ENCODE peak calls at places on chromosomes 6 and 20, in four cellular contexts. One of them, this sample, is unnamed.
A peak's percentile ranks its signal among the peaks of the same experiment; 100 is the strongest.

GRCh38 chr20:38115205-38115604 is 49.9 kb downstream of the TGM2 start:
- DNase-seq in T1000: no peak
- DNase-seq in cortex of kidney: no peak
- DNase-seq in nephron progenitor cell: no peak
- DNase-seq in this sample: no peak

GRCh38 chr6:70062010-70062409 is 195.7 kb downstream of the COL19A1 start:
- DNase-seq in nephron progenitor cell: no peak
- DNase-seq in T1000: no peak
- DNase-seq in cortex of kidney: no peak
- DNase-seq in this sample: no peak

GRCh38 chr6:84269947-84270733 is 42.7 kb upstream of the CEP162 start:
- DNase-seq in T1000: no peak
- DNase-seq in nephron progenitor cell: no peak
- DNase-seq in cortex of kidney: no peak
- DNase-seq in this sample: no peak

GRCh38 chr6:13303668-13304017 is 24.7 kb downstream of the TBC1D7 start:
- DNase-seq in cortex of kidney: no peak
- DNase-seq in nephron progenitor cell: no peak
- DNase-seq in T1000: no peak
- DNase-seq in this sample: no peak

GRCh38 chr6:82246802-82247633 is 526 bp downstream of the IBTK start:
- DNase-seq in cortex of kidney: no peak
- DNase-seq in nephron progenitor cell: peak; percentile 77
- DNase-seq in T1000: peak; percentile 50
- DNase-seq in this sample: peak; percentile 72

GRCh38 chr6:108921547-108922331 is 73.5 kb downstream of the ARMC2 start:
- DNase-seq in cortex of kidney: no peak
- DNase-seq in nephron progenitor cell: peak; percentile 18
- DNase-seq in T1000: no peak
- DNase-seq in this sample: no peak

GRCh38 chr6:30722280-30723112 is 2.3 kb downstream of the TUBB start:
- DNase-seq in T1000: peak; percentile 58
- DNase-seq in nephron progenitor cell: peak; percentile 90
- DNase-seq in cortex of kidney: no peak
- DNase-seq in this sample: peak; percentile 54

GRCh38 chr20:5864873-5865582 is 85.3 kb downstream of the TRMT6 start:
- DNase-seq in T1000: no peak
- DNase-seq in nephron progenitor cell: no peak
- DNase-seq in cortex of kidney: no peak
- DNase-seq in this sample: no peak

GRCh38 chr20:22762576-22763256 is 178.3 kb upstream of the FOXA2 start:
- DNase-seq in nephron progenitor cell: no peak
- DNase-seq in T1000: no peak
- DNase-seq in cortex of kidney: no peak
- DNase-seq in this sample: no peak

GRCh38 chr20:35568645-35569044 is 26.8 kb downstream of the ERGIC3 start:
- DNase-seq in nephron progenitor cell: no peak
- DNase-seq in cortex of kidney: no peak
- DNase-seq in T1000: no peak
- DNase-seq in this sample: peak; percentile 74

GRCh38 chr6:107569456-107569855 is 79.5 kb downstream of the SOBP start:
- DNase-seq in cortex of kidney: no peak
- DNase-seq in T1000: no peak
- DNase-seq in nephron progenitor cell: no peak
- DNase-seq in this sample: no peak

GRCh38 chr6:53439556-53439955 is 90.8 kb upstream of the ELOVL5 start:
- DNase-seq in cortex of kidney: no peak
- DNase-seq in T1000: no peak
- DNase-seq in nephron progenitor cell: no peak
- DNase-seq in this sample: no peak

GRCh38 chr6:83849127-83849526 is 4.0 kb upstream of the RIPPLY2 start:
- DNase-seq in cortex of kidney: no peak
- DNase-seq in T1000: no peak
- DNase-seq in nephron progenitor cell: no peak
- DNase-seq in this sample: no peak

GRCh38 chr20:60268502-60268901 is 310.3 kb downstream of the CDH26 start:
- DNase-seq in T1000: no peak
- DNase-seq in cortex of kidney: no peak
- DNase-seq in nephron progenitor cell: no peak
- DNase-seq in this sample: no peak